ENCODE peak calls at places on chromosomes 13 and 19, in six cellular contexts. S, Z, H, O, C and T are unnamed samples.

GRCh38 chr13:95254341-95254740 is 46.9 kb downstream of the ABCC4 start:
- DNase-seq in S (no peak), Z (no peak), H (no peak), O (no peak), C (no peak), T (no peak)

GRCh38 chr13:53068841-53069520 is 40.4 kb downstream of the OLFM4 start:
- DNase-seq in S (peak), Z (peak), H (no peak), O (no peak), C (no peak), T (no peak)

GRCh38 chr13:34793301-34793700 is 148.8 kb upstream of the NBEA start:
- DNase-seq in S (no peak), Z (no peak), H (no peak), O (no peak), C (no peak), T (no peak)

GRCh38 chr13:39516140-39516539 is 86.9 kb downstream of the LHFPL6 start:
- DNase-seq in S (peak), Z (no peak), H (no peak), O (no peak), C (no peak), T (no peak)

GRCh38 chr13:21673592-21674270 is 2.9 kb downstream of the FGF9 start:
- DNase-seq in S (peak), Z (peak), H (peak), O (peak), C (peak), T (no peak)

GRCh38 chr19:46875234-46875633 is 14.4 kb downstream of the ARHGAP35 start:
- DNase-seq in S (no peak), Z (peak), H (no peak), O (no peak), C (no peak), T (no peak)

GRCh38 chr13:34156841-34157365 is 339.0 kb downstream of the RFC3 start:
- DNase-seq in S (no peak), Z (peak), H (peak), O (peak), C (no peak), T (peak)

GRCh38 chr13:113860579-113861432 is 3.1 kb downstream of the GAS6 start:
- DNase-seq in S (no peak), Z (peak), H (peak), O (peak), C (no peak), T (no peak)

GRCh38 chr13:23460921-23461320 is 27.4 kb upstream of the SACS start:
- DNase-seq in S (no peak), Z (no peak), H (no peak), O (no peak), C (no peak), T (no peak)

GRCh38 chr19:11486661-11487503 is 6.0 kb upstream of the ELAVL3 start:
- DNase-seq in S (peak), Z (no peak), H (no peak), O (no peak), C (no peak), T (no peak)

GRCh38 chr13:48583859-48584311 is 51.0 kb upstream of the RCBTB2 start:
- DNase-seq in S (no peak), Z (no peak), H (no peak), O (no peak), C (no peak), T (no peak)

GRCh38 chr13:27919299-27919933 is 384 bp upstream of the PDX1 start:
- DNase-seq in S (no peak), Z (no peak), H (no peak), O (no peak), C (no peak), T (no peak)

GRCh38 chr19:708154-709141 is at the start of gene PALM:
- DNase-seq in S (peak), Z (peak), H (peak), O (peak), C (no peak), T (no peak)

GRCh38 chr19:34667349-34668076 is 9.4 kb downstream of the SCGB2B2 start:
- DNase-seq in S (no peak), Z (no peak), H (no peak), O (peak), C (no peak), T (no peak)

GRCh38 chr13:105587786-105588185 is 947.7 kb downstream of the EFNB2 start:
- DNase-seq in S (no peak), Z (no peak), H (no peak), O (no peak), C (no peak), T (no peak)

GRCh38 chr13:49567501-49567900 is 17.9 kb downstream of the RCBTB1 start:
- DNase-seq in S (no peak), Z (peak), H (no peak), O (no peak), C (no peak), T (no peak)

GRCh38 chr19:18733196-18733647 is 49.7 kb downstream of the CRTC1 start:
- DNase-seq in S (peak), Z (no peak), H (peak), O (no peak), C (no peak), T (no peak)

GRCh38 chr13:85816413-85816812 is 17.2 kb upstream of the SLITRK6 start:
- DNase-seq in S (no peak), Z (no peak), H (no peak), O (no peak), C (no peak), T (no peak)

GRCh38 chr13:77009011-77009410 is 17.1 kb downstream of the CLN5 start:
- DNase-seq in S (no peak), Z (no peak), H (no peak), O (no peak), C (no peak), T (no peak)

GRCh38 chr19:15105044-15105443 is 2.2 kb upstream of the SYDE1 start:
- DNase-seq in S (no peak), Z (no peak), H (no peak), O (no peak), C (no peak), T (no peak)

GRCh38 chr13:51523082-51523518 is 61.2 kb upstream of the WDFY2 start:
- DNase-seq in S (peak), Z (no peak), H (no peak), O (no peak), C (no peak), T (peak)

GRCh38 chr13:47896546-47896945 is 104.5 kb downstream of the SUCLA2 start:
- DNase-seq in S (no peak), Z (no peak), H (no peak), O (no peak), C (no peak), T (no peak)

GRCh38 chr19:19488041-19488874 is 27.1 kb downstream of the TSSK6 start:
- DNase-seq in S (peak), Z (peak), H (peak), O (no peak), C (no peak), T (no peak)

GRCh38 chr19:41922585-41922984 is 5.7 kb downstream of the ERFL start:
- DNase-seq in S (no peak), Z (no peak), H (no peak), O (no peak), C (no peak), T (no peak)

GRCh38 chr19:1613808-1614570 is 8.7 kb upstream of the UQCR11 start:
- DNase-seq in S (no peak), Z (no peak), H (no peak), O (no peak), C (no peak), T (no peak)

GRCh38 chr19:55342044-55342531 is 2.4 kb downstream of the KMT5C start:
- DNase-seq in S (no peak), Z (no peak), H (no peak), O (peak), C (no peak), T (no peak)

GRCh38 chr19:58181902-58182576 is 822 bp upstream of the ZNF274 start:
- DNase-seq in S (no peak), Z (peak), H (no peak), O (peak), C (peak), T (peak)

GRCh38 chr19:40513741-40514315 is 47.0 kb downstream of the SPTBN4 start:
- DNase-seq in S (no peak), Z (no peak), H (no peak), O (no peak), C (no peak), T (no peak)
- TF ChIP-seq CTCF in S (no peak), Z (no peak), H (no peak), O (no peak), C (no peak), T (no peak)

DNA sequence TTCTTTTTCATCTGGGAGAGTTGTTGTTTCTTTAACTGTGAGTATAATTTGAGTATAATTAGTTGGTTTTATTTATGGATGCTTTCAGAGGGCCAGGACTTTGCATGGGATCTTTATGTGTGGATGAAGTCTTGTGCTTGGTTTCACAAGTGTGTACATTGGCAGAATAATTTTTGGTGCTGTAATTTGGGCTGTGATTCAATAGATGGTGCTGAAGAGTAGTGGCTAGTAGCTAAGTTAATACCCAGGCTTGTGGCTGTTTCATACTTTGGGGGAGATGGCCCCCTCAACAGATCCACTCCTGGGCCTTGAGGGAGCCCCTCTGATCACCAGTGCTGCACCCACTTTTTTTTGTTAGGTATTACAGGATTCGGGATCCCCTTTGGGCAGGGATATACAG is 1142.4 kb downstream of the SLITRK1 start:
- DNase-seq in S (no peak), Z (no peak), H (no peak), O (no peak), C (no peak), T (no peak)
- TF ChIP-seq CTCF in S (no peak), Z (peak), H (no peak), O (peak), C (no peak), T (no peak)

GRCh38 chr19:49056101-49056901 is 1.2 kb downstream of the CGB7 start:
- DNase-seq in S (peak), Z (peak), H (peak), O (peak), C (peak), T (peak)
- TF ChIP-seq CTCF in S (peak), Z (peak), H (peak), O (peak), C (peak), T (no peak)

DNA sequence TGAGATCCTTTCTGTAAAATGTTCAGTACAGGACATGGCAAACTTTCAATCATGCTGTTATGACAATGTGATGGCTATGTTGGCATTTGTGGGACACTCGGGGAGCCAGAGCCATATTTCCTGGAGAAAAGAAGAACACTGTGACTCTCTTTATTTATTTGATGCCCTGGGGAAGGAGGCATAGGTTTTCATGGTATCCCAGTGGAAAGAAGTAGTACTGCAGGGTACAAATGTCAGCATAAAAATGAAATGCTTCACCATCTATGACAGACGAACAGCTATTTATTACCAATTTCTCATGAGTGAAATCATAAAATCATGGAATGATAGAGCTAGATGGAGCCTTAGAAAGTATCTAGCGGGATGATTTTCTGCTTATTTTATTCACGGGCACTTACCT is 217.1 kb downstream of the COL4A1 start:
- DNase-seq in S (no peak), Z (no peak), H (no peak), O (no peak), C (no peak), T (no peak)
- TF ChIP-seq CTCF in S (peak), Z (peak), H (peak), O (peak), C (no peak), T (no peak)

DNA sequence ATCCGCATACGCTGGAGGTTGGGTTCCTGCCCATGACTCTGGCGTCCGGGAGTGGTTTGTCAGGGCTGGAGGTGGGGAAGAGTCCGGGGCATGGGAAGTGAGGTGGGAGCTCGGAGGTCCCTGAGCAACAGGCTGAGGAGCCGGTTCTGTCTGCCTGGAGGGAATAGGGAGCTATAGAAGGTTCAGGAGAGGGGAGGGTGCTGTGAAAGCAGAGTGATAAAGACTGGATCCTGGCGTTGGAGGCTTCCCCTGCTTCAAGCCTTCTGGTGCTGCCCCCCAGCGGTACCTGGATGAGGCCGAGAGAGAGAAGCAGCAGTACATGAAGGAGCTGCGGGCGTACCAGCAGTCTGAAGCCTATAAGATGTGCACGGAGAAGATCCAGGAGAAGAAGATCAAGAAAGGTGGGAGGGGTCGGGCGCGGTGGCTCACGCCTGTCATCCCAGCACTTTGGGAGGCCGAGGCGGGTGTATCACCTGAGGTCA is 2.6 kb downstream of the HMG20B start:
- DNase-seq in S (peak), Z (peak), H (no peak), O (peak), C (no peak), T (no peak)
- TF ChIP-seq CTCF in S (no peak), Z (peak), H (no peak), O (peak), C (no peak), T (no peak)

GRCh38 chr19:38952395-38953165 is 21.8 kb downstream of the MRPS12 start:
- DNase-seq in S (no peak), Z (peak), H (no peak), O (peak), C (no peak), T (peak)
- TF ChIP-seq CTCF in S (no peak), Z (peak), H (peak), O (peak), C (peak), T (no peak)